ENCODE peak calls at places on chromosomes 16 and 17, in five cellular contexts. C is iris pigment epithelial cell; A is ascending aorta; R is stimulated activated CD4-positive, alpha-beta T cell treated with anti-CD3 and anti-CD28 coated beads, Interleukin-1b, Interleukin-23, amount 100 ng/mL, for 48 hours; M is IMR-90. V is an unnamed sample.

GRCh38 chr16:52997922-52998321 is 54.8 kb downstream of the CHD9NB start:
- DNase-seq in C (no peak), A (no peak), R (no peak), M (no peak), V (no peak)

GRCh38 chr17:10290046-10290445 is 82.8 kb downstream of the MYH13 start:
- DNase-seq in C (no peak), A (no peak), R (no peak), M (no peak), V (no peak)

GRCh38 chr16:68790130-68790761 is 53.1 kb upstream of the TANGO6 start:
- DNase-seq in C (peak), A (no peak), R (no peak), M (peak), V (no peak)

GRCh38 chr16:11256657-11257130 is 690 bp upstream of the SOCS1 start:
- DNase-seq in C (peak), A (peak), R (peak), M (peak), V (peak)

GRCh38 chr17:75683467-75684041 is 16.4 kb downstream of the SAP30BP start:
- DNase-seq in C (peak), A (no peak), R (no peak), M (peak), V (no peak)

GRCh38 chr16:23145186-23145585 is 4.1 kb downstream of the USP31 start:
- DNase-seq in C (no peak), A (no peak), R (no peak), M (no peak), V (no peak)

GRCh38 chr16:15434425-15435215 is at the start of gene BMERB1:
- DNase-seq in C (peak), A (peak), R (peak), M (peak), V (peak)

GRCh38 chr17:75927286-75927922 is 13.4 kb downstream of the FBF1 start:
- DNase-seq in C (peak), A (no peak), R (no peak), M (no peak), V (no peak)

GRCh38 chr17:71019699-71020098 is 850.4 kb downstream of the KCNJ2 start:
- DNase-seq in C (no peak), A (no peak), R (no peak), M (no peak), V (no peak)

GRCh38 chr16:12461201-12461600 is 342.5 kb downstream of the CPPED1 start:
- DNase-seq in C (peak), A (no peak), R (no peak), M (peak), V (no peak)

GRCh38 chr17:2125013-2125535 is 70.2 kb downstream of the HIC1 start:
- DNase-seq in C (peak), A (no peak), R (no peak), M (peak), V (no peak)

GRCh38 chr17:2853111-2853721 is 57.0 kb downstream of the RAP1GAP2 start:
- DNase-seq in C (peak), A (peak), R (no peak), M (peak), V (no peak)

GRCh38 chr17:34176440-34176839 is 78.6 kb upstream of the CCL2 start:
- DNase-seq in C (no peak), A (no peak), R (no peak), M (no peak), V (no peak)

GRCh38 chr16:54462766-54463165 is 176.2 kb upstream of the IRX3 start:
- DNase-seq in C (no peak), A (no peak), R (no peak), M (no peak), V (no peak)

GRCh38 chr17:80507965-80508364 is 31.6 kb upstream of the NPTX1 start:
- DNase-seq in C (no peak), A (no peak), R (no peak), M (no peak), V (no peak)

GRCh38 chr16:615122-615521 is 15.7 kb upstream of the WFIKKN1 start:
- DNase-seq in C (no peak), A (no peak), R (no peak), M (no peak), V (no peak)

GRCh38 chr17:78822552-78822951 is 18.1 kb downstream of the USP36 start:
- DNase-seq in C (peak), A (no peak), R (no peak), M (peak), V (no peak)

GRCh38 chr16:81560979-81561657 is 116.5 kb downstream of the CMIP start:
- DNase-seq in C (peak), A (no peak), R (no peak), M (peak), V (no peak)

GRCh38 chr16:47142469-47143328 is 1.0 kb downstream of the NETO2 start:
- DNase-seq in C (peak), A (no peak), R (peak), M (peak), V (no peak)

GRCh38 chr17:248337-249235 is 67.1 kb upstream of the DOC2B start:
- DNase-seq in C (no peak), A (peak), R (no peak), M (no peak), V (peak)

GRCh38 chr16:29839822-29840221 is 19.6 kb downstream of the MVP start:
- DNase-seq in C (no peak), A (no peak), R (no peak), M (no peak), V (no peak)

GRCh38 chr17:68207651-68208253 is 40.1 kb upstream of the AMZ2 start:
- DNase-seq in C (no peak), A (no peak), R (no peak), M (no peak), V (peak)

GRCh38 chr17:35161281-35161761 is 13.7 kb downstream of the UNC45B start:
- DNase-seq in C (peak), A (no peak), R (no peak), M (no peak), V (no peak)

GRCh38 chr17:35752471-35752870 is 568 bp downstream of the GAS2L2 start:
- DNase-seq in C (no peak), A (no peak), R (no peak), M (no peak), V (no peak)

GRCh38 chr17:45086346-45086745 is 25.2 kb downstream of the NMT1 start:
- DNase-seq in C (no peak), A (no peak), R (no peak), M (no peak), V (no peak)

GRCh38 chr16:86685071-86685470 is 106.7 kb downstream of the FOXL1 start:
- DNase-seq in C (no peak), A (no peak), R (no peak), M (no peak), V (no peak)

GRCh38 chr16:9670058-9670457 is 512.2 kb downstream of the GRIN2A start:
- DNase-seq in C (no peak), A (no peak), R (no peak), M (no peak), V (no peak)

GRCh38 chr17:48338720-48339119 is 91.3 kb downstream of the SKAP1 start:
- DNase-seq in C (no peak), A (no peak), R (no peak), M (no peak), V (no peak)

GRCh38 chr17:58301504-58302150 is 20.9 kb upstream of the MPO start:
- DNase-seq in C (no peak), A (no peak), R (no peak), M (no peak), V (no peak)

V was measured in suprapubic skin.